ENCODE peak calls at places on chromosomes 7 and 10, in eight cellular contexts. L, C, N, K, P, R, Q and I are unnamed samples.

GRCh38 chr10:26448706-26449435 is 10.7 kb downstream of the APBB1IP start:
- DNase-seq in L (no peak), C (no peak), N (no peak), K (no peak), P (no peak), R (no peak), Q (peak; percentile 60), I (no peak)

GRCh38 chr7:7212612-7213011 is 30.3 kb downstream of the C1GALT1 start:
- DNase-seq in L (peak; percentile 36), C (no peak), N (no peak), K (no peak), P (no peak), R (no peak), Q (no peak), I (peak; percentile 41)

GRCh38 chr7:91527460-91527859 is 263.2 kb downstream of the FZD1 start:
- DNase-seq in L (no peak), C (no peak), N (no peak), K (peak; percentile 63), P (no peak), R (no peak), Q (no peak), I (no peak)

GRCh38 chr7:137337902-137338301 is 5.6 kb downstream of the PTN start:
- DNase-seq in L (no peak), C (no peak), N (no peak), K (no peak), P (no peak), R (no peak), Q (no peak), I (no peak)

GRCh38 chr7:88758355-88759215 is 915 bp upstream of the ZNF804B start:
- DNase-seq in L (peak; percentile 5), C (peak; percentile 16), N (no peak), K (no peak), P (peak; percentile 8), R (no peak), Q (no peak), I (no peak)

GRCh38 chr10:22874189-22874854 is 53.5 kb upstream of the ARMC3 start:
- DNase-seq in L (no peak), C (no peak), N (no peak), K (peak; percentile 17), P (no peak), R (no peak), Q (no peak), I (no peak)

GRCh38 chr7:1144269-1144771 is 15.7 kb downstream of the ZFAND2A start:
- DNase-seq in L (peak; percentile 50), C (peak; percentile 50), N (no peak), K (no peak), P (no peak), R (no peak), Q (no peak), I (peak; percentile 23)

GRCh38 chr10:69576334-69577011 is 3.3 kb upstream of the NEUROG3 start:
- DNase-seq in L (no peak), C (no peak), N (no peak), K (no peak), P (no peak), R (no peak), Q (no peak), I (peak; percentile 38)

GRCh38 chr7:151598045-151598444 is 78.3 kb upstream of the RHEB start:
- DNase-seq in L (peak; percentile 95), C (no peak), N (no peak), K (peak; percentile 69), P (peak; percentile 85), R (peak; percentile 93), Q (no peak), I (peak; percentile 93)

GRCh38 chr10:12299222-12299973 is 49.9 kb upstream of the CAMK1D start:
- DNase-seq in L (no peak), C (no peak), N (no peak), K (no peak), P (no peak), R (no peak), Q (no peak), I (no peak)

GRCh38 chr10:125779403-125780327 is 4.0 kb upstream of the MMP21 start:
- DNase-seq in L (no peak), C (no peak), N (no peak), K (no peak), P (no peak), R (no peak), Q (no peak), I (no peak)

GRCh38 chr7:137094-137861 is 55.1 kb upstream of the FAM20C start:
- DNase-seq in L (no peak), C (no peak), N (no peak), K (no peak), P (no peak), R (no peak), Q (peak; percentile 4), I (no peak)

GRCh38 chr10:90373911-90374310 is 483.9 kb downstream of the HTR7 start:
- DNase-seq in L (no peak), C (no peak), N (no peak), K (no peak), P (peak; percentile 3), R (no peak), Q (no peak), I (peak; percentile 45)

GRCh38 chr10:4812952-4813351 is 13.1 kb upstream of the AKR1E2 start:
- DNase-seq in L (peak; percentile 73), C (no peak), N (no peak), K (peak; percentile 85), P (peak; percentile 83), R (peak; percentile 96), Q (no peak), I (peak; percentile 94)

GRCh38 chr10:101101488-101101887 is 29.6 kb upstream of the TLX1 start:
- DNase-seq in L (no peak), C (no peak), N (no peak), K (no peak), P (no peak), R (no peak), Q (no peak), I (no peak)
- TF ChIP-seq CTCF in L (no peak), C (no peak), N (no peak), K (no peak), P (no peak), R (no peak), Q (no peak), I (no peak)

GRCh38 chr10:129958118-129958685 is 5.9 kb downstream of the EBF3 start:
- DNase-seq in L (no peak), C (no peak), N (no peak), K (no peak), P (no peak), R (no peak), Q (no peak), I (peak; percentile 74)

GRCh38 chr10:129956285-129956649 is 7.8 kb downstream of the EBF3 start:
- DNase-seq in L (no peak), C (no peak), N (no peak), K (no peak), P (no peak), R (no peak), Q (no peak), I (peak; percentile 20)

GRCh38 chr10:129958686-129959543 is 5.2 kb downstream of the EBF3 start:
- DNase-seq in L (no peak), C (no peak), N (no peak), K (no peak), P (no peak), R (no peak), Q (no peak), I (peak; percentile 42)

GRCh38 chr10:129955591-129956284 is 8.3 kb downstream of the EBF3 start:
- DNase-seq in L (peak; percentile 50), C (no peak), N (no peak), K (no peak), P (no peak), R (no peak), Q (no peak), I (peak; percentile 53)

DNA sequence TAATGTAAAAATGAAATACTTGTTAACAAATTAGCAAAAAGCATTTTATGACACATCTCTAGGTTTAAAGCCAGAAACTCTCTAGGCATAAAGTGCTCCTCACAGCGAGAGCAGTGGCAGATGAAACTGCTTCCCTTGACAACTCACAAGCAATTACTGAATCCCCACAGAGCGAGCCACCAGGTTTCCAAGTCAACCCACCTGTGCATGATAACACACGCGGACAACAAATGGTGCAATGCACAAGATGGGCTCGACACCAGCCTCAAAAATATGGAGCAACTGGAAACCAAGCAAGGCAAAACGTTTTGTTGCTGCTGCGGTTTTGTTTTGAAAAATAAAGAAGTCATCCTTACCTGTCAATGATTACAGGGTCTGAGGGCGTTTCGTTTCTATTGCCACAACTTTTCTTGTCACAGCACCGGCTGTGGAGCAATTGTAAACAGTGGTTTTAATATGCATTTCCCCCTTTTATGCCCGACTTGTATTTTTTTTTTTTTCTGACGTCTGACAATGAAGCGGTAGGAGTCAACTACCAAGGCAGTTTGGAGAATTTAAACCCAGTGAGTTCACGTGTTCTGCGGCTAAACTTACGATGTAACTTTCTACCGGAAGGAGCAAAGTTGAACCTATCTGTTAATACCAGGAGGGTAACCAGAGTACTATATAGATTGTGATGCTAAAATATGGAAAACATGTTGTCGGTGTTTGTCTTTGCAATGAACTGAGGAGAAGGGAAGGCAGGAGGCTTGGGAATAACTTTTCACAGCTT is 7.0 kb downstream of the EBF3 start:
- DNase-seq in L (no peak), C (no peak), N (no peak), K (no peak), P (no peak), R (no peak), Q (no peak), I (peak; percentile 61)
- H3K4me3 ChIP-seq in L (no peak overlapping the region), C (peak overlapping the region; percentile 75), N (no peak overlapping the region), K (no peak overlapping the region), P (no peak overlapping the region), R (no peak overlapping the region), Q (no peak overlapping the region), I (no peak overlapping the region)

DNA sequence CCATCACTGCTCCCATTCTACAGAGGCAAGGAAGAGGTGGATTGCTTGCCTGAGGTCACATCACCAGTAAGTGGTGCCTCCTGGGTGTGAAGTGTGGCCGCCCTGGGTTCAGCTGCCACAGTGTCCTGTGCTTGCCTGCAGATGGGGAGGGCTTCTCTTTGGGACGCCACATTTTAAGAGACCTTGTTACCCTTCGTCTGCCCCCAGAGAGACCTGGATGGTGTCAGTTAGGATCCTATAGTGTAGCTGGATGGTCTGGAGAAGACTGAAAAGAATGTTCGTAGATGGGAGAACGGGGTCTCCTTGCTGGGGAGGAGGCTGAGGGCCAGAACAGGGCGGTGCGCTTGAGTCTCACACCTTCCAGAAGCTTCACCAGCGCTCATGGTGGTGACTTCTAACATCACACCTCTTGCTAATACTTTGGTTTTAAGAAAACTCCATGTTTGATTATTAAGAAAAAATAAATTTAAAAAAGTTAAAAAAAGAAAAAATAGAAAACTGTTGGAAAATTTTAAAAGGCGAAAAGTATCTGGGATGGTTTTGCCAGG is 2.3 kb downstream of the DOCK1 start:
- DNase-seq in L (no peak), C (no peak), N (no peak), K (no peak), P (no peak), R (no peak), Q (no peak), I (no peak)
- TF ChIP-seq CTCF in L (peak; percentile 5), C (no peak), N (no peak), K (no peak), P (no peak), R (peak; percentile 4), Q (no peak), I (no peak)

GRCh38 chr7:129875745-129876411 is 76.9 kb downstream of the UBE2H start:
- DNase-seq in L (peak; percentile 40), C (no peak), N (no peak), K (peak; percentile 89), P (no peak), R (peak; percentile 80), Q (no peak), I (peak; percentile 81)
- H3K4me3 ChIP-seq in L (no peak overlapping the region), C (peak overlapping the region; percentile 28), N (no peak overlapping the region), K (no peak overlapping the region), P (no peak overlapping the region), R (no peak overlapping the region), Q (no peak overlapping the region), I (peak overlapping the region; percentile 19)